ENCODE peak calls at places on chromosomes 3 and 15, in five cellular contexts. One of them, this sample, is unnamed.

GRCh38 chr15:47806008-47806407 is 88.7 kb downstream of the SEMA6D start:
- DNase-seq in SK-N-SH: peak; percentile 50
- DNase-seq in A549: no peak
- DNase-seq in GM12878: no peak
- DNase-seq in K562: no peak
- DNase-seq in this sample: no peak

GRCh38 chr15:60932051-60932915 is 296.8 kb downstream of the RORA start:
- DNase-seq in SK-N-SH: no peak
- DNase-seq in A549: peak; percentile 35
- DNase-seq in GM12878: no peak
- DNase-seq in K562: no peak
- DNase-seq in this sample: peak; percentile 28

GRCh38 chr3:126655887-126656286 is 963 bp upstream of the TXNRD3 start:
- DNase-seq in SK-N-SH: no peak
- DNase-seq in A549: no peak
- DNase-seq in GM12878: no peak
- DNase-seq in K562: no peak
- DNase-seq in this sample: no peak

GRCh38 chr3:104873331-104873730 is 493.4 kb upstream of the ALCAM start:
- DNase-seq in SK-N-SH: no peak
- DNase-seq in A549: no peak
- DNase-seq in GM12878: no peak
- DNase-seq in K562: no peak
- DNase-seq in this sample: peak; percentile 65

GRCh38 chr15:78194568-78194925 is 39.8 kb downstream of the ACSBG1 start:
- DNase-seq in SK-N-SH: no peak
- DNase-seq in A549: no peak
- DNase-seq in GM12878: no peak
- DNase-seq in K562: peak; percentile 29
- DNase-seq in this sample: no peak

GRCh38 chr15:44033894-44034293 is 161.2 kb downstream of the FRMD5 start:
- DNase-seq in SK-N-SH: peak; percentile 21
- DNase-seq in A549: no peak
- DNase-seq in GM12878: no peak
- DNase-seq in K562: no peak
- DNase-seq in this sample: peak; percentile 58

GRCh38 chr3:190579514-190580137 is 65.7 kb downstream of the IL1RAP start:
- DNase-seq in SK-N-SH: no peak
- DNase-seq in A549: no peak
- DNase-seq in GM12878: no peak
- DNase-seq in K562: no peak
- DNase-seq in this sample: no peak

GRCh38 chr3:39038165-39038564 is 13.6 kb downstream of the SCN11A start:
- DNase-seq in SK-N-SH: no peak
- DNase-seq in A549: no peak
- DNase-seq in GM12878: no peak
- DNase-seq in K562: no peak
- DNase-seq in this sample: peak; percentile 60

GRCh38 chr15:31347067-31347975 is 20.7 kb downstream of the KLF13 start:
- DNase-seq in SK-N-SH: no peak
- DNase-seq in A549: no peak
- DNase-seq in GM12878: no peak
- DNase-seq in K562: no peak
- DNase-seq in this sample: no peak
- TF ChIP-seq RCOR1 in SK-N-SH: no peak
- TF ChIP-seq RCOR1 in A549: no peak
- TF ChIP-seq RCOR1 in GM12878: no peak
- TF ChIP-seq RCOR1 in K562: no peak
- TF ChIP-seq RCOR1 in this sample: no peak

GRCh38 chr15:63945838-63946298 is 100.4 kb downstream of the DAPK2 start:
- DNase-seq in SK-N-SH: no peak
- DNase-seq in A549: no peak
- DNase-seq in GM12878: no peak
- DNase-seq in K562: no peak
- DNase-seq in this sample: no peak
- TF ChIP-seq RCOR1 in SK-N-SH: no peak
- TF ChIP-seq RCOR1 in A549: no peak
- TF ChIP-seq RCOR1 in GM12878: no peak
- TF ChIP-seq RCOR1 in K562: no peak
- TF ChIP-seq RCOR1 in this sample: no peak

DNA sequence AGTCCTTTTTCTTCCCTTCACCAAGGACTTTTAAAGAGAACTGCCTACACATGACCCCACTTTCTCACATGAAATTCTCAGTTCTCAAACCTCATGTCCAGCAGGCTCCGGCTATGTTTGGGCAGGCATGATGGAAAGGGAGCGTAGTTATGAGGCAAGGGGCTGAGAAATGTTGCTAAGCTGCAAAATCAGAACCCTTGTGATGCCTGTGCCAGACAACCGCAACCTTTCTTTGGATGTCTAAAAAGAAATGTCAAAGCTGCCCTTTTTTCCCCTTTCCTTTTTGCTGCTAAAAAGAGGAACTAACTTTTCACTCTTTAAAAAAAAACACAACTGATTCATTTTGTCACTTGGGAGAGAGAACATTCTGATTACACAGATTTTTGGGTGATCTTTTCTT is 19.2 kb downstream of the GNB4 start:
- DNase-seq in SK-N-SH: no peak
- DNase-seq in A549: no peak
- DNase-seq in GM12878: peak; percentile 40
- DNase-seq in K562: no peak
- DNase-seq in this sample: no peak
- TF ChIP-seq RCOR1 in SK-N-SH: no peak
- TF ChIP-seq RCOR1 in A549: no peak
- TF ChIP-seq RCOR1 in GM12878: no peak
- TF ChIP-seq RCOR1 in K562: no peak
- TF ChIP-seq RCOR1 in this sample: no peak

GRCh38 chr3:168427830-168428471 is 332.2 kb upstream of the GOLIM4 start:
- DNase-seq in SK-N-SH: no peak
- DNase-seq in A549: no peak
- DNase-seq in GM12878: no peak
- DNase-seq in K562: no peak
- DNase-seq in this sample: no peak
- TF ChIP-seq RCOR1 in SK-N-SH: no peak
- TF ChIP-seq RCOR1 in A549: no peak
- TF ChIP-seq RCOR1 in GM12878: no peak
- TF ChIP-seq RCOR1 in K562: no peak
- TF ChIP-seq RCOR1 in this sample: no peak

DNA sequence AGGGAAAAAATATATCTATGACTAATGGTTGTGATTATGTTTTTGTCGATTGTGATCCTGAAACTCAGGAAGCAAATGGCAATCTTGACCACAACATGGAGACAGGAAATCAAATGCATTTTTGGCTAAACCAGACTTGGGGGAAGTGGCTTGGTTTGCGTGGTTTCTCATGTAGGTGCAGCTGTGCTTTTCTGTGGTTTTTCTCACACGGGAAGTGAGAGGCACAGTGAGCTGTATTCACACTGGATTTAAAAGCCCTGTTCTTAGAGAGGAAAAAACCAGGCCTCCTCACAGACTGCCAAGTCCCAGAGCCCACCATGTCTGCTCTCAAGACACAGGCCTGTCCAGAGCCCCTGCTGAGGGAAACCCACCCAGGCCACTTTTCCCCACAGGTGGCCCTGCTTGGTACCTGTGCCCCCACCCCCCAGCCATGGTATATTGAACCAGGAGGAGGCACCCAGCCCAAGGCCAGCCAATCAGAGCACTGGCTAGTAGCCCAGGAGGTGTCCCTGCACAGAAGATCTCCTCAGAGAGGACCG is 46.2 kb downstream of the BTD start:
- DNase-seq in SK-N-SH: no peak
- DNase-seq in A549: no peak
- DNase-seq in GM12878: peak; percentile 94
- DNase-seq in K562: no peak
- DNase-seq in this sample: peak; percentile 99
- TF ChIP-seq RCOR1 in SK-N-SH: no peak
- TF ChIP-seq RCOR1 in A549: no peak
- TF ChIP-seq RCOR1 in GM12878: no peak
- TF ChIP-seq RCOR1 in K562: no peak
- TF ChIP-seq RCOR1 in this sample: no peak

GRCh38 chr15:56019060-56019793 is 25.8 kb upstream of the NEDD4 start:
- DNase-seq in SK-N-SH: no peak
- DNase-seq in A549: no peak
- DNase-seq in GM12878: no peak
- DNase-seq in K562: no peak
- DNase-seq in this sample: peak; percentile 22
- TF ChIP-seq RCOR1 in SK-N-SH: no peak
- TF ChIP-seq RCOR1 in A549: no peak
- TF ChIP-seq RCOR1 in GM12878: no peak
- TF ChIP-seq RCOR1 in K562: no peak
- TF ChIP-seq RCOR1 in this sample: no peak

GRCh38 chr3:15331072-15331605 is 1.2 kb downstream of the SH3BP5 start:
- DNase-seq in SK-N-SH: no peak
- DNase-seq in A549: no peak
- DNase-seq in GM12878: no peak
- DNase-seq in K562: no peak
- DNase-seq in this sample: no peak

GRCh38 chr3:15331606-15332404 is 581 bp downstream of the SH3BP5 start:
- DNase-seq in SK-N-SH: peak; percentile 77
- DNase-seq in A549: peak; percentile 19
- DNase-seq in GM12878: no peak
- DNase-seq in K562: no peak
- DNase-seq in this sample: peak; percentile 27

GRCh38 chr3:15327941-15328340 is 4.4 kb downstream of the SH3BP5 start:
- DNase-seq in SK-N-SH: no peak
- DNase-seq in A549: no peak
- DNase-seq in GM12878: no peak
- DNase-seq in K562: no peak
- DNase-seq in this sample: peak; percentile 43

GRCh38 chr3:15330031-15330596 is 2.3 kb downstream of the SH3BP5 start:
- DNase-seq in SK-N-SH: no peak
- DNase-seq in A549: no peak
- DNase-seq in GM12878: no peak
- DNase-seq in K562: no peak
- DNase-seq in this sample: peak; percentile 75

GRCh38 chr3:15329058-15330005 is 3.1 kb downstream of the SH3BP5 start:
- DNase-seq in SK-N-SH: peak; percentile 30
- DNase-seq in A549: no peak
- DNase-seq in GM12878: no peak
- DNase-seq in K562: no peak
- DNase-seq in this sample: no peak
- TF ChIP-seq RCOR1 in SK-N-SH: no peak
- TF ChIP-seq RCOR1 in A549: no peak
- TF ChIP-seq RCOR1 in GM12878: no peak
- TF ChIP-seq RCOR1 in K562: no peak
- TF ChIP-seq RCOR1 in this sample: no peak

DNA sequence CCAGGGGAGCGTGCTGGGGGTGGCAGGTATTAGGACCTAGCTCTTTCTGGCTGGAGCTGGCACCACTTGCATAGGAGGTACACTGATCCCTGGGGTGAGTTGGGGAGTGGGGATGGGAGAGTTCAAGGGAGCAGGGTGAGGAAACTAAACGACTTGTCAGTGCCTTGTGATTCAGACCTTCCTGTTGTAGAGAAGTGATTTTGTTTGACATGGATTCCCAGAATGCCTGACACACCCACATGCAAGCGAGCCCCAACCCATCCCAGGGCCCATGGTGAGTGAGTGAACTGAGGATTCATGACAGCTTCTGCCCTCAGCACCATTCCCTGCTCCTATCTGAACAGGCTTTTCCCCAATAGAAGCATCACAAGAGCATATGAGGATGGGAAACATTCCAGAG is 15.6 kb upstream of the UBE2Q2 start:
- DNase-seq in SK-N-SH: no peak
- DNase-seq in A549: no peak
- DNase-seq in GM12878: no peak
- DNase-seq in K562: no peak
- DNase-seq in this sample: no peak
- TF ChIP-seq RCOR1 in SK-N-SH: no peak
- TF ChIP-seq RCOR1 in A549: no peak
- TF ChIP-seq RCOR1 in GM12878: no peak
- TF ChIP-seq RCOR1 in K562: no peak
- TF ChIP-seq RCOR1 in this sample: no peak

This sample was measured in IMR-90.